ENCODE peak calls at places on chromosomes 5 and 9, in nine cellular contexts. One of them, this sample, is unnamed.

GRCh38 chr9:2235623-2236022 is 220.5 kb downstream of the SMARCA2 start:
- DNase-seq in Kasumi-1: no peak
- DNase-seq in renal cortical epithelial cell: no peak
- DNase-seq in fibroblast of pulmonary artery: no peak
- DNase-seq in kidney tubule cell: no peak
- DNase-seq in retina: no peak
- DNase-seq in naive thymus-derived CD8-positive, alpha-beta T cell: no peak
- DNase-seq in M059J: no peak
- DNase-seq in CD8-positive, alpha-beta memory T cell: no peak
- DNase-seq in this sample: no peak

GRCh38 chr5:9608093-9608492 is 22.1 kb downstream of the TAS2R1 start:
- DNase-seq in Kasumi-1: no peak
- DNase-seq in renal cortical epithelial cell: no peak
- DNase-seq in fibroblast of pulmonary artery: no peak
- DNase-seq in kidney tubule cell: no peak
- DNase-seq in retina: no peak
- DNase-seq in naive thymus-derived CD8-positive, alpha-beta T cell: no peak
- DNase-seq in M059J: no peak
- DNase-seq in CD8-positive, alpha-beta memory T cell: no peak
- DNase-seq in this sample: no peak

GRCh38 chr9:130073373-130073772 is 19.7 kb downstream of the GPR107 start:
- DNase-seq in Kasumi-1: no peak
- DNase-seq in renal cortical epithelial cell: peak; percentile 48
- DNase-seq in fibroblast of pulmonary artery: peak; percentile 89
- DNase-seq in kidney tubule cell: peak; percentile 53
- DNase-seq in retina: peak; percentile 12
- DNase-seq in naive thymus-derived CD8-positive, alpha-beta T cell: no peak
- DNase-seq in M059J: no peak
- DNase-seq in CD8-positive, alpha-beta memory T cell: no peak
- DNase-seq in this sample: no peak

GRCh38 chr5:147072591-147072990 is 162.2 kb upstream of the STK32A start:
- DNase-seq in Kasumi-1: no peak
- DNase-seq in renal cortical epithelial cell: peak; percentile 45
- DNase-seq in fibroblast of pulmonary artery: no peak
- DNase-seq in kidney tubule cell: no peak
- DNase-seq in retina: no peak
- DNase-seq in naive thymus-derived CD8-positive, alpha-beta T cell: no peak
- DNase-seq in M059J: no peak
- DNase-seq in CD8-positive, alpha-beta memory T cell: no peak
- DNase-seq in this sample: no peak

GRCh38 chr9:91071185-91071990 is 269.8 kb downstream of the SYK start:
- DNase-seq in Kasumi-1: no peak
- DNase-seq in renal cortical epithelial cell: peak; percentile 91
- DNase-seq in fibroblast of pulmonary artery: peak; percentile 83
- DNase-seq in kidney tubule cell: peak; percentile 88
- DNase-seq in retina: no peak
- DNase-seq in naive thymus-derived CD8-positive, alpha-beta T cell: no peak
- DNase-seq in M059J: peak; percentile 87
- DNase-seq in CD8-positive, alpha-beta memory T cell: no peak
- DNase-seq in this sample: no peak

GRCh38 chr5:172407861-172408260 is 46.5 kb downstream of the SH3PXD2B start:
- DNase-seq in Kasumi-1: no peak
- DNase-seq in renal cortical epithelial cell: peak; percentile 57
- DNase-seq in fibroblast of pulmonary artery: peak; percentile 62
- DNase-seq in kidney tubule cell: peak; percentile 20
- DNase-seq in retina: no peak
- DNase-seq in naive thymus-derived CD8-positive, alpha-beta T cell: no peak
- DNase-seq in M059J: peak; percentile 93
- DNase-seq in CD8-positive, alpha-beta memory T cell: no peak
- DNase-seq in this sample: no peak

GRCh38 chr5:149824115-149824514 is 94.0 kb downstream of the PPARGC1B start:
- DNase-seq in Kasumi-1: no peak
- DNase-seq in renal cortical epithelial cell: no peak
- DNase-seq in fibroblast of pulmonary artery: no peak
- DNase-seq in kidney tubule cell: no peak
- DNase-seq in retina: no peak
- DNase-seq in naive thymus-derived CD8-positive, alpha-beta T cell: no peak
- DNase-seq in M059J: no peak
- DNase-seq in CD8-positive, alpha-beta memory T cell: no peak
- DNase-seq in this sample: no peak

GRCh38 chr5:1502046-1502736 is 21.6 kb downstream of the LPCAT1 start:
- DNase-seq in Kasumi-1: no peak
- DNase-seq in renal cortical epithelial cell: no peak
- DNase-seq in fibroblast of pulmonary artery: no peak
- DNase-seq in kidney tubule cell: no peak
- DNase-seq in retina: no peak
- DNase-seq in naive thymus-derived CD8-positive, alpha-beta T cell: no peak
- DNase-seq in M059J: no peak
- DNase-seq in CD8-positive, alpha-beta memory T cell: peak; percentile 58
- DNase-seq in this sample: no peak

GRCh38 chr9:121227867-121228266 is 26.2 kb upstream of the RAB14 start:
- DNase-seq in Kasumi-1: no peak
- DNase-seq in renal cortical epithelial cell: no peak
- DNase-seq in fibroblast of pulmonary artery: no peak
- DNase-seq in kidney tubule cell: no peak
- DNase-seq in retina: no peak
- DNase-seq in naive thymus-derived CD8-positive, alpha-beta T cell: no peak
- DNase-seq in M059J: no peak
- DNase-seq in CD8-positive, alpha-beta memory T cell: no peak
- DNase-seq in this sample: no peak

GRCh38 chr9:111622626-111623025 is 8.5 kb upstream of the DNAJC25 start:
- DNase-seq in Kasumi-1: no peak
- DNase-seq in renal cortical epithelial cell: peak; percentile 92
- DNase-seq in fibroblast of pulmonary artery: peak; percentile 88
- DNase-seq in kidney tubule cell: peak; percentile 85
- DNase-seq in retina: no peak
- DNase-seq in naive thymus-derived CD8-positive, alpha-beta T cell: no peak
- DNase-seq in M059J: peak; percentile 92
- DNase-seq in CD8-positive, alpha-beta memory T cell: no peak
- DNase-seq in this sample: no peak

GRCh38 chr5:31329722-31330121 is 136.2 kb downstream of the CDH6 start:
- DNase-seq in Kasumi-1: no peak
- DNase-seq in renal cortical epithelial cell: no peak
- DNase-seq in fibroblast of pulmonary artery: no peak
- DNase-seq in kidney tubule cell: no peak
- DNase-seq in retina: no peak
- DNase-seq in naive thymus-derived CD8-positive, alpha-beta T cell: no peak
- DNase-seq in M059J: peak; percentile 8
- DNase-seq in CD8-positive, alpha-beta memory T cell: no peak
- DNase-seq in this sample: no peak

GRCh38 chr5:10555134-10555733 is 8.6 kb upstream of the ANKRD33B start:
- DNase-seq in Kasumi-1: no peak
- DNase-seq in renal cortical epithelial cell: peak; percentile 88
- DNase-seq in fibroblast of pulmonary artery: peak; percentile 51
- DNase-seq in kidney tubule cell: peak; percentile 82
- DNase-seq in retina: no peak
- DNase-seq in naive thymus-derived CD8-positive, alpha-beta T cell: no peak
- DNase-seq in M059J: peak; percentile 99
- DNase-seq in CD8-positive, alpha-beta memory T cell: no peak
- DNase-seq in this sample: no peak

GRCh38 chr5:3029396-3029795 is 277.9 kb upstream of the IRX2 start:
- DNase-seq in Kasumi-1: no peak
- DNase-seq in renal cortical epithelial cell: no peak
- DNase-seq in fibroblast of pulmonary artery: no peak
- DNase-seq in kidney tubule cell: no peak
- DNase-seq in retina: no peak
- DNase-seq in naive thymus-derived CD8-positive, alpha-beta T cell: no peak
- DNase-seq in M059J: no peak
- DNase-seq in CD8-positive, alpha-beta memory T cell: no peak
- DNase-seq in this sample: no peak

This sample was measured in CD4-positive, alpha-beta T cell.